ENCODE peak calls at places on chromosomes 11 and 22, in six cellular contexts. Q is GM23338, C is fibroblast of lung, A is DMS 273 treated with DMSO at 0.1 percent for 48 hours, N is GM13977, G is H1. E is an unnamed sample.

GRCh38 chr11:33868646-33869461 is 23.0 kb downstream of the LMO2 start:
- DNase-seq in Q (peak), C (no peak), A (no peak), N (no peak), G (no peak), E (no peak)

GRCh38 chr11:79055866-79056632 is 384.8 kb downstream of the TENM4 start:
- DNase-seq in Q (peak), C (peak), A (no peak), N (no peak), G (no peak), E (peak)

GRCh38 chr22:41781508-41781906 is 19.0 kb upstream of the CCDC134 start:
- DNase-seq in Q (no peak), C (no peak), A (no peak), N (no peak), G (no peak), E (no peak)

GRCh38 chr11:75035911-75036536 is 47.3 kb downstream of the NEU3 start:
- DNase-seq in Q (no peak), C (no peak), A (no peak), N (no peak), G (no peak), E (no peak)

GRCh38 chr22:18103527-18104269 is 6.9 kb upstream of the TUBA8 start:
- DNase-seq in Q (no peak), C (no peak), A (no peak), N (no peak), G (no peak), E (no peak)

GRCh38 chr11:5225480-5225871 is 1.4 kb downstream of the HBB start:
- DNase-seq in Q (no peak), C (no peak), A (no peak), N (no peak), G (no peak), E (no peak)

GRCh38 chr22:24097961-24098391 is 83.3 kb upstream of the SUSD2 start:
- DNase-seq in Q (no peak), C (no peak), A (no peak), N (no peak), G (no peak), E (no peak)

GRCh38 chr22:41445171-41446056 is 1.2 kb downstream of the TOB2 start:
- DNase-seq in Q (peak), C (no peak), A (peak), N (no peak), G (no peak), E (no peak)

GRCh38 chr11:60607483-60607882 is 91.9 kb upstream of the MS4A8 start:
- DNase-seq in Q (peak), C (no peak), A (no peak), N (no peak), G (no peak), E (no peak)

GRCh38 chr11:7899418-7899817 is 31.6 kb downstream of the OR10A6 start:
- DNase-seq in Q (no peak), C (no peak), A (no peak), N (no peak), G (no peak), E (no peak)

GRCh38 chr11:130381317-130381716 is 47.1 kb downstream of the ADAMTS8 start:
- DNase-seq in Q (no peak), C (no peak), A (no peak), N (no peak), G (no peak), E (no peak)

GRCh38 chr11:23021287-23021863 is 161.1 kb upstream of the CCDC179 start:
- DNase-seq in Q (peak), C (peak), A (no peak), N (peak), G (peak), E (no peak)

GRCh38 chr11:120839846-120840402 is 184.0 kb upstream of the TBCEL start:
- DNase-seq in Q (no peak), C (no peak), A (no peak), N (no peak), G (no peak), E (no peak)

GRCh38 chr11:12130180-12130980 is 20.0 kb downstream of the MICAL2 start:
- DNase-seq in Q (no peak), C (no peak), A (no peak), N (no peak), G (no peak), E (no peak)

GRCh38 chr11:129425214-129425613 is 49.6 kb downstream of the BARX2 start:
- DNase-seq in Q (no peak), C (no peak), A (no peak), N (no peak), G (no peak), E (no peak)